ENCODE peak calls at places on chromosomes 5 and 9, in seven cellular contexts. Q, K, B, V, I, N and Z are unnamed samples.

GRCh38 chr5:59158165-59158564 is 575.3 kb downstream of the RAB3C start:
- DNase-seq in V (no peak), N (no peak), Q (no peak), I (no peak), B (peak), K (peak), Z (no peak)

GRCh38 chr5:79143684-79144379 is 32.2 kb downstream of the BHMT start:
- DNase-seq in B (no peak), K (peak), I (no peak), Q (peak), V (no peak), N (no peak), Z (no peak)

GRCh38 chr5:146025108-146025507 is 80.3 kb downstream of the PLAC8L1 start:
- DNase-seq in N (no peak), B (peak), K (no peak), I (no peak), V (no peak), Q (no peak), Z (no peak)

GRCh38 chr5:177982072-177982727 is 13.8 kb downstream of the PROP1 start:
- DNase-seq in B (no peak), N (no peak), Q (peak), I (peak), V (peak), K (no peak), Z (no peak)

GRCh38 chr5:73088026-73088425 is 32.3 kb upstream of the TMEM171 start:
- DNase-seq in N (no peak), B (no peak), I (no peak), Q (no peak), K (peak), V (no peak), Z (no peak)

GRCh38 chr9:7549261-7549660 is 250.3 kb downstream of the DMAC1 start:
- DNase-seq in Q (peak), V (peak), N (no peak), I (no peak), B (peak), K (no peak), Z (no peak)

GRCh38 chr5:95955996-95956899 is 5.4 kb downstream of the ELL2 start:
- DNase-seq in I (no peak), B (no peak), V (no peak), K (no peak), Q (no peak), N (no peak), Z (no peak)

GRCh38 chr5:78237911-78238310 is 56.6 kb downstream of the AP3B1 start:
- DNase-seq in I (no peak), K (no peak), V (no peak), Q (no peak), B (no peak), N (no peak), Z (no peak)

GRCh38 chr9:82912639-82913038 is 150.3 kb downstream of the RASEF start:
- DNase-seq in B (no peak), K (no peak), I (no peak), V (no peak), Q (peak), N (no peak), Z (no peak)

GRCh38 chr5:99032234-99033013 is 103.6 kb upstream of the CHD1 start:
- DNase-seq in Q (peak), V (peak), B (peak), N (peak), I (no peak), K (peak), Z (peak)

GRCh38 chr5:149546974-149547373 is 4.3 kb downstream of the CSNK1A1 start:
- DNase-seq in N (no peak), B (no peak), K (no peak), Q (peak), V (no peak), I (no peak), Z (no peak)

GRCh38 chr5:141618804-141619554 is at the start of gene DIAPH1:
- DNase-seq in I (peak), N (peak), B (peak), K (peak), Q (peak), V (peak), Z (peak)

GRCh38 chr9:18601956-18602355 is 128.0 kb downstream of the ADAMTSL1 start:
- DNase-seq in I (no peak), Q (no peak), K (peak), B (no peak), V (no peak), N (no peak), Z (no peak)

GRCh38 chr9:113805753-113806152 is 70.4 kb upstream of the ZNF618 start:
- DNase-seq in K (no peak), V (no peak), B (no peak), Q (no peak), N (no peak), I (no peak), Z (no peak)

GRCh38 chr9:136943291-136944093 is 1.0 kb downstream of the FBXW5 start:
- DNase-seq in K (no peak), B (no peak), V (no peak), N (no peak), Q (peak), I (no peak), Z (no peak)

GRCh38 chr9:113184509-113184908 is 33.7 kb downstream of the SLC31A2 start:
- DNase-seq in Q (no peak), N (no peak), I (no peak), V (no peak), K (peak), B (peak), Z (no peak)

GRCh38 chr5:128378636-128379035 is 159.4 kb downstream of the FBN2 start:
- DNase-seq in Q (no peak), B (no peak), I (no peak), N (no peak), K (peak), V (no peak), Z (no peak)

GRCh38 chr9:137431416-137431931 is 8.3 kb downstream of the NOXA1 start:
- DNase-seq in V (no peak), Q (no peak), B (no peak), I (no peak), K (no peak), N (no peak), Z (no peak)

GRCh38 chr9:4904322-4905134 is 80.5 kb upstream of the JAK2 start:
- DNase-seq in Q (no peak), N (no peak), I (no peak), B (no peak), K (peak), V (no peak), Z (no peak)

GRCh38 chr9:96654450-96655197 is 493 bp downstream of the PRXL2C start:
- DNase-seq in Q (peak), B (peak), K (peak), V (peak), I (no peak), N (peak), Z (peak)

GRCh38 chr9:114007991-114008666 is 70.0 kb downstream of the AMBP start:
- DNase-seq in B (no peak), V (peak), I (no peak), K (no peak), Q (no peak), N (no peak), Z (no peak)

GRCh38 chr9:36765077-36765390 is 192.3 kb downstream of the MELK start:
- DNase-seq in B (no peak), I (no peak), K (no peak), N (no peak), V (no peak), Q (peak), Z (no peak)

GRCh38 chr9:97714435-97714834 is 17.3 kb upstream of the XPA start:
- DNase-seq in I (no peak), N (no peak), K (peak), B (peak), Q (no peak), V (no peak), Z (no peak)

GRCh38 chr5:31671339-31671741 is 32.4 kb downstream of the PDZD2 start:
- DNase-seq in B (no peak), I (no peak), N (no peak), Q (no peak), V (no peak), K (no peak), Z (no peak)

GRCh38 chr9:70263421-70263820 is 4.6 kb downstream of the SMC5 start:
- DNase-seq in K (peak), V (no peak), N (no peak), Q (no peak), I (no peak), B (peak), Z (no peak)

DNA sequence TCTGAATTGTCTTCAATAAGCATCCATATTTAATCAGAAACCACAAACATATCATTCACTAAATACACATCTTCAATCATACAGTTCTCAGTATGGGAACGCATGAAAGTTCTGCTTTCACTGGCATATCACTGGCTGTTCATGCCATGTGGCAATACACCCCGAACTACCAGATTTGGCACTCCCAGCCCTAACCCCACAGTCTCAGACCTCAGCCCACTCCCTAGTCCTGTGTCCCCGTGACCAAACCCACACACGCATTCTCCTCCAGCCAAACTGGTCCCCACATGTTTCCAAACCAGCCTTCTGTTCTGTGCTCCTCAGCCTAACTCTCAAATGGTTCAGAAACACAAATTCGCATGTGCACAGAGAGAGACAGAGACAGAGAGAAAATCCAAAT is 20.6 kb downstream of the KCNMB1 start:
- DNase-seq in N (no peak), K (no peak), V (no peak), B (no peak), Q (no peak), I (no peak), Z (no peak)
- H2AK5ac ChIP-seq in N (no peak), K (no peak), V (no peak), B (no peak), Q (no peak), I (no peak), Z (no peak)

DNA sequence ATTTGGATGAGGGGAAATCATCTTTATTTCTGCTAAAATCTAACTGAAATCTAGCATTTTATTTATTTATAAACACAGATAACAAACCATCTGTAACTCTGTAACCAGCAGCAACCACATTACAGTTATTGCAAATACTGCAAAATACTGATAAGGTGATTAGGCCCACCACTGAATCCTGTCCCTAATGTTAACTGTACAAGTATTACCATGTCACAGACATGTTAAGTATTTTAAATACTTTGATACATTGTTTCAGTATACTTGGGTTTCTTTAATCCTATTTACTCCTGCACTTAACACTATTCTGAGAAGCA is 22.2 kb downstream of the RNF130 start:
- DNase-seq in K (no peak), N (no peak), B (no peak), I (no peak), V (no peak), Q (no peak), Z (no peak)
- H2AK5ac ChIP-seq in K (no peak), N (no peak), B (no peak), I (no peak), V (no peak), Q (no peak), Z (no peak)

GRCh38 chr9:78575791-78576190 is 278.9 kb downstream of the PSAT1 start:
- DNase-seq in Q (no peak), N (no peak), V (no peak), I (no peak), B (no peak), K (no peak), Z (peak)
- H2AK5ac ChIP-seq in Q (peak), N (no peak), V (no peak), I (no peak), B (no peak), K (no peak), Z (no peak)

DNA sequence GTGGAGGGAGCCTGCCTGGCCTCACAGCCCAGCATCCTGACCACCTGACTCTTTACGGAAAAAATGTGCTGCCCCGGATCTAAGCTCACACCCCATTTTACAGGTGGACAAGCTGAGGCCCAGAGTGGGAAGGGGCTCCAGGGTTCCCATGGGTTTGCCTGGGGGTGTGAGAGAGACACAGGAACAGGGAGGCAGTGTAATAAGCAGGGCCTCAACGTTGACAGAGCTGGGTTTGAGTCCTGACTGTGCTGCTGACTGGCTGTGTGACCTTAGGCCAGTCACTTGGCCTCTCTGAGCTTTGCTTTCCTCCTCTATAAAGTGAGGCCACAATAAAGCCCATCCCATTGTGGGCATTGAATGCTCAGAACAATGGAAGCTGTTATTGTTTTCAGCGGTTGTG is 73.7 kb downstream of the HMCN2 start:
- DNase-seq in Q (no peak), N (no peak), K (no peak), B (no peak), V (no peak), I (no peak), Z (no peak)
- H2AK5ac ChIP-seq in Q (no peak), N (no peak), K (no peak), B (no peak), V (no peak), I (no peak), Z (no peak)